ENCODE peak calls at places on chromosomes 7 and 10, in nine cellular contexts. One of them, this sample, is unnamed. For H3K4me1, the result is how much of the 10 kb centered on the place peaks cover.

GRCh38 chr10:84188815-84189214 is 5.5 kb upstream of the CDHR1 start:
- DNase-seq in kidney: no peak
- DNase-seq in left lung: no peak
- DNase-seq in cardiac muscle cell: no peak
- DNase-seq in HepG2: no peak
- DNase-seq in spleen: peak
- DNase-seq in stomach: no peak
- DNase-seq in hepatocyte: no peak
- DNase-seq in transverse colon: peak
- DNase-seq in this sample: no peak

GRCh38 chr7:81482600-81483186 is 287.2 kb downstream of the HGF start:
- DNase-seq in spleen: no peak
- DNase-seq in cardiac muscle cell: peak
- DNase-seq in hepatocyte: no peak
- DNase-seq in HepG2: peak
- DNase-seq in left lung: no peak
- DNase-seq in transverse colon: no peak
- DNase-seq in kidney: no peak
- DNase-seq in stomach: no peak
- DNase-seq in this sample: no peak

GRCh38 chr10:95350830-95351228 is 60.0 kb upstream of the PDLIM1 start:
- DNase-seq in transverse colon: no peak
- DNase-seq in cardiac muscle cell: no peak
- DNase-seq in stomach: no peak
- DNase-seq in left lung: no peak
- DNase-seq in spleen: no peak
- DNase-seq in hepatocyte: no peak
- DNase-seq in HepG2: peak
- DNase-seq in kidney: peak
- DNase-seq in this sample: no peak

GRCh38 chr7:88116395-88116794 is 103.4 kb downstream of the SRI start:
- DNase-seq in HepG2: no peak
- DNase-seq in kidney: no peak
- DNase-seq in hepatocyte: no peak
- DNase-seq in left lung: no peak
- DNase-seq in stomach: no peak
- DNase-seq in transverse colon: no peak
- DNase-seq in cardiac muscle cell: no peak
- DNase-seq in spleen: no peak
- DNase-seq in this sample: no peak

GRCh38 chr7:30531286-30531685 is 26.7 kb upstream of the GGCT start:
- DNase-seq in cardiac muscle cell: no peak
- DNase-seq in spleen: no peak
- DNase-seq in hepatocyte: no peak
- DNase-seq in transverse colon: no peak
- DNase-seq in stomach: no peak
- DNase-seq in left lung: no peak
- DNase-seq in HepG2: no peak
- DNase-seq in kidney: no peak
- DNase-seq in this sample: no peak

GRCh38 chr10:48594799-48595198 is 10.1 kb downstream of the ARHGAP22 start:
- DNase-seq in hepatocyte: no peak
- DNase-seq in cardiac muscle cell: no peak
- DNase-seq in stomach: no peak
- DNase-seq in transverse colon: no peak
- DNase-seq in HepG2: no peak
- DNase-seq in spleen: no peak
- DNase-seq in kidney: no peak
- DNase-seq in left lung: no peak
- DNase-seq in this sample: no peak

GRCh38 chr7:155000795-155001194 is 2.1 kb downstream of the PAXIP1 start:
- DNase-seq in left lung: no peak
- DNase-seq in transverse colon: peak
- DNase-seq in hepatocyte: no peak
- DNase-seq in spleen: no peak
- DNase-seq in stomach: no peak
- DNase-seq in kidney: no peak
- DNase-seq in cardiac muscle cell: no peak
- DNase-seq in HepG2: no peak
- DNase-seq in this sample: peak

GRCh38 chr10:75547391-75548298 is 116.2 kb downstream of the LRMDA start:
- DNase-seq in hepatocyte: peak
- DNase-seq in HepG2: no peak
- DNase-seq in cardiac muscle cell: peak
- DNase-seq in transverse colon: no peak
- DNase-seq in spleen: no peak
- DNase-seq in left lung: no peak
- DNase-seq in stomach: no peak
- DNase-seq in kidney: no peak
- DNase-seq in this sample: no peak

GRCh38 chr10:80202934-80203834 is 2.2 kb downstream of the ANXA11 start:
- DNase-seq in stomach: peak
- DNase-seq in HepG2: peak
- DNase-seq in spleen: peak
- DNase-seq in hepatocyte: peak
- DNase-seq in left lung: peak
- DNase-seq in kidney: peak
- DNase-seq in cardiac muscle cell: peak
- DNase-seq in transverse colon: peak
- DNase-seq in this sample: peak

GRCh38 chr10:11018426-11018818 is 750 bp downstream of the CELF2 start:
- DNase-seq in cardiac muscle cell: no peak
- DNase-seq in spleen: peak
- DNase-seq in hepatocyte: peak
- DNase-seq in kidney: peak
- DNase-seq in left lung: no peak
- DNase-seq in stomach: no peak
- DNase-seq in HepG2: no peak
- DNase-seq in transverse colon: peak
- DNase-seq in this sample: no peak

GRCh38 chr10:3623746-3624145 is 161.3 kb downstream of the KLF6 start:
- DNase-seq in kidney: no peak
- DNase-seq in transverse colon: no peak
- DNase-seq in hepatocyte: no peak
- DNase-seq in left lung: no peak
- DNase-seq in spleen: no peak
- DNase-seq in cardiac muscle cell: peak
- DNase-seq in stomach: no peak
- DNase-seq in HepG2: peak
- DNase-seq in this sample: peak

GRCh38 chr10:68105820-68106219 is 3.5 kb upstream of the MYPN start:
- DNase-seq in hepatocyte: no peak
- DNase-seq in left lung: no peak
- DNase-seq in cardiac muscle cell: peak
- DNase-seq in kidney: no peak
- DNase-seq in spleen: no peak
- DNase-seq in stomach: no peak
- DNase-seq in transverse colon: no peak
- DNase-seq in HepG2: no peak
- DNase-seq in this sample: no peak

GRCh38 chr7:77933394-77933793 is 134.8 kb downstream of the PHTF2 start:
- DNase-seq in hepatocyte: no peak
- DNase-seq in stomach: no peak
- DNase-seq in left lung: no peak
- DNase-seq in transverse colon: peak
- DNase-seq in kidney: no peak
- DNase-seq in spleen: no peak
- DNase-seq in HepG2: no peak
- DNase-seq in cardiac muscle cell: peak
- DNase-seq in this sample: no peak

GRCh38 chr7:114084381-114085312 is 165.8 kb upstream of the PPP1R3A start:
- DNase-seq in stomach: peak
- DNase-seq in spleen: peak
- DNase-seq in transverse colon: peak
- DNase-seq in HepG2: no peak
- DNase-seq in cardiac muscle cell: peak
- DNase-seq in kidney: peak
- DNase-seq in hepatocyte: peak
- DNase-seq in left lung: peak
- DNase-seq in this sample: peak

GRCh38 chr7:98553666-98554065 is 63.4 kb upstream of the NPTX2 start:
- DNase-seq in HepG2: no peak
- DNase-seq in stomach: no peak
- DNase-seq in transverse colon: no peak
- DNase-seq in left lung: no peak
- DNase-seq in cardiac muscle cell: no peak
- DNase-seq in spleen: no peak
- DNase-seq in hepatocyte: no peak
- DNase-seq in kidney: no peak
- DNase-seq in this sample: no peak

GRCh38 chr10:48470893-48471805 is 133.7 kb downstream of the ARHGAP22 start:
- DNase-seq in hepatocyte: no peak
- DNase-seq in transverse colon: no peak
- DNase-seq in cardiac muscle cell: peak
- DNase-seq in spleen: peak
- DNase-seq in kidney: peak
- DNase-seq in HepG2: no peak
- DNase-seq in stomach: peak
- DNase-seq in left lung: no peak
- DNase-seq in this sample: no peak

GRCh38 chr7:65475734-65476319 is 102.2 kb downstream of the ZNF92 start:
- DNase-seq in hepatocyte: no peak
- DNase-seq in left lung: no peak
- DNase-seq in HepG2: peak
- DNase-seq in transverse colon: peak
- DNase-seq in stomach: no peak
- DNase-seq in cardiac muscle cell: peak
- DNase-seq in kidney: no peak
- DNase-seq in spleen: peak
- DNase-seq in this sample: no peak

GRCh38 chr7:95632609-95633008 is 36.3 kb upstream of the PDK4 start:
- DNase-seq in transverse colon: no peak
- DNase-seq in left lung: no peak
- DNase-seq in hepatocyte: no peak
- DNase-seq in cardiac muscle cell: peak
- DNase-seq in HepG2: no peak
- DNase-seq in spleen: no peak
- DNase-seq in stomach: no peak
- DNase-seq in kidney: no peak
- DNase-seq in this sample: no peak

DNA sequence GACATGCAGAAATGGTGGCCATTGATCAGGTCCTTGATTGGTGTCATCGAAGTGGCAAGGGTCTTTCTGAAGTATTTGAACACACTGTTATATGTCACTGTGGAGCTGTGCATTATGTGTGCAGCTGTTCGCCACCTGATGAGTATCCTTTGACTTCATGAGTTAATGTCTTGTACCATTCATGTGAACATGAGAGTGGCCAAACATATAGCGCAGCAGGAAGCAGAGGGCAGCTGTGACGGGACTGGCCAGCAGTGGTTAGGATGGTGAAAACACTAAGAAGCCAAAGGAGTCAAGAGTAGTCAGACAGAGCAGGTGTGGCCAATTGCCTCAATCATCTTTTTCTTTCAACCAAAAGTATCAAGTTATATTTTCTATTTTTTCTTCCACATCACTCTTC is 167.4 kb downstream of the IMMP2L start:
- DNase-seq in HepG2: no peak
- DNase-seq in left lung: no peak
- DNase-seq in hepatocyte: no peak
- DNase-seq in cardiac muscle cell: no peak
- DNase-seq in stomach: no peak
- DNase-seq in transverse colon: no peak
- DNase-seq in spleen: no peak
- DNase-seq in kidney: no peak
- DNase-seq in this sample: no peak
- H3K4me1 ChIP-seq in HepG2: under half
- H3K4me1 ChIP-seq in left lung: under half
- H3K4me1 ChIP-seq in hepatocyte: under half
- H3K4me1 ChIP-seq in cardiac muscle cell: under half
- H3K4me1 ChIP-seq in stomach: under half
- H3K4me1 ChIP-seq in transverse colon: under half
- H3K4me1 ChIP-seq in spleen: under half
- H3K4me1 ChIP-seq in kidney: under half
- H3K4me1 ChIP-seq in this sample: under half

GRCh38 chr10:114470956-114471905 is 66.9 kb upstream of the AFAP1L2 start:
- DNase-seq in left lung: peak
- DNase-seq in kidney: peak
- DNase-seq in spleen: peak
- DNase-seq in hepatocyte: peak
- DNase-seq in cardiac muscle cell: peak
- DNase-seq in stomach: peak
- DNase-seq in HepG2: peak
- DNase-seq in transverse colon: peak
- DNase-seq in this sample: peak
- H3K4me1 ChIP-seq in left lung: under half
- H3K4me1 ChIP-seq in kidney: under half
- H3K4me1 ChIP-seq in spleen: under half
- H3K4me1 ChIP-seq in hepatocyte: under half
- H3K4me1 ChIP-seq in cardiac muscle cell: under half
- H3K4me1 ChIP-seq in stomach: under half
- H3K4me1 ChIP-seq in HepG2: half or more
- H3K4me1 ChIP-seq in transverse colon: under half
- H3K4me1 ChIP-seq in this sample: under half

GRCh38 chr7:27154901-27155815 is 1.3 kb downstream of the HOXA7 start:
- DNase-seq in cardiac muscle cell: no peak
- DNase-seq in hepatocyte: no peak
- DNase-seq in left lung: peak
- DNase-seq in HepG2: no peak
- DNase-seq in stomach: peak
- DNase-seq in kidney: peak
- DNase-seq in transverse colon: peak
- DNase-seq in spleen: peak
- DNase-seq in this sample: no peak
- H3K4me1 ChIP-seq in cardiac muscle cell: under half
- H3K4me1 ChIP-seq in hepatocyte: under half
- H3K4me1 ChIP-seq in left lung: under half
- H3K4me1 ChIP-seq in HepG2: under half
- H3K4me1 ChIP-seq in stomach: half or more
- H3K4me1 ChIP-seq in kidney: under half
- H3K4me1 ChIP-seq in transverse colon: under half
- H3K4me1 ChIP-seq in spleen: half or more
- H3K4me1 ChIP-seq in this sample: under half

DNA sequence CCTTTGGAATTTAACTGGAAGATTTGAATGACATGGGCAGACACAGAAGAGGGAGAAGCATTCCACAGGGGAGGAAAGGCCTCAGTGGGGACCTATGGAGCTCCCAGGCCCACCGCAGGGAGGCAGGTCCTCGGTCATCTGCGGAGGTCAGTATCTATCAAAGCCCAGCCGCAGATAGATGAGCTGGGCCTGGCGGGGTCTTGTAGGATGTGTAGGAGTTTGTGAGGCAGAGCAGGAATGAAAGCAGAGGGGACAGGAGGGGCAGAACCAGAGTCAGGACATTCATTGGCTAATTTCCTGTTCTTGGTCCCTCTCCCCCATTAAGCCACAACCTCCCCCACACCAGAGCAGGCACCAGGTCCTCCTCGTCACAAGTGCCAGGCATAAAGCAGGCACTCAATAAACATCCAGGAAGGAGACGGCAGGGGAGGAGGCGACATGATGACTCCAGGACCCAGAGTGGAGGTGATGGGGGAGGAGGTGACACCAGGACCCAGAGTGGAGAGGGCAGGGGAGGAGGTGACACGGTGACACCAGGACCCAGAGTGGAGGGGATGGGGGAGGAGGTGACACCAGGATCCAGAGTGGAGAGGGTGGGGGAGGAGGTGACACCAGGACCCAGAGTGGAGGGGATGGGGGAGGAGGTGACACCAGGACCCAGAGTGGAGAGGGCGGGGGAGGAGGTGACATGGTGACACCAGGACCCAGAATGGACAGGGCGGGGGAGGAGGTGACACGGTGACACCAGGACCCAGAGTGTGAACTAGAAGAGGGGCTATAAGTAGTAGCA is 83.7 kb upstream of the PDGFA start:
- DNase-seq in HepG2: no peak
- DNase-seq in hepatocyte: no peak
- DNase-seq in kidney: peak
- DNase-seq in stomach: no peak
- DNase-seq in cardiac muscle cell: no peak
- DNase-seq in left lung: no peak
- DNase-seq in spleen: peak
- DNase-seq in transverse colon: no peak
- DNase-seq in this sample: no peak
- H3K4me1 ChIP-seq in HepG2: under half
- H3K4me1 ChIP-seq in hepatocyte: under half
- H3K4me1 ChIP-seq in kidney: under half
- H3K4me1 ChIP-seq in stomach: under half
- H3K4me1 ChIP-seq in cardiac muscle cell: under half
- H3K4me1 ChIP-seq in left lung: half or more
- H3K4me1 ChIP-seq in spleen: half or more
- H3K4me1 ChIP-seq in transverse colon: under half
- H3K4me1 ChIP-seq in this sample: under half

This sample was measured in body of pancreas.